ENCODE peak calls at places on chromosome 10, in six cellular contexts. D is psoas muscle, J is adrenal gland, H is GM06990, F is AG04450, C is breast epithelium. E is an unnamed sample.

GRCh38 chr10:28604567-28605536 is 71.9 kb downstream of the WAC start:
- DNase-seq in C (no peak), H (no peak), D (no peak), J (no peak), F (no peak), E (no peak)

GRCh38 chr10:35216303-35216905 is 89.8 kb downstream of the CREM start:
- DNase-seq in C (no peak), D (peak; percentile 38), H (no peak), F (no peak), J (peak; percentile 77), E (no peak)

GRCh38 chr10:35924726-35925125 is 282.6 kb upstream of the FZD8 start:
- DNase-seq in D (no peak), H (no peak), F (no peak), C (no peak), J (no peak), E (no peak)

GRCh38 chr10:80163741-80164341 is 31.3 kb downstream of the PLAC9 start:
- DNase-seq in C (no peak), H (no peak), J (no peak), D (peak; percentile 62), F (peak; percentile 36), E (no peak)

GRCh38 chr10:91335147-91335546 is 75.0 kb upstream of the HECTD2 start:
- DNase-seq in H (no peak), D (no peak), F (no peak), J (no peak), C (no peak), E (no peak)

GRCh38 chr10:812787-813186 is 118.7 kb downstream of the LARP4B start:
- DNase-seq in H (no peak), C (no peak), J (no peak), F (no peak), D (no peak), E (no peak)

GRCh38 chr10:121611431-121612159 is 13.4 kb upstream of the FGFR2 start:
- DNase-seq in J (no peak), H (no peak), F (no peak), D (no peak), C (no peak), E (no peak)

GRCh38 chr10:69831231-69831855 is 29.6 kb downstream of the COL13A1 start:
- DNase-seq in C (no peak), H (no peak), J (no peak), F (no peak), D (no peak), E (no peak)

GRCh38 chr10:131577178-131577555 is 265.6 kb upstream of the TCERG1L start:
- DNase-seq in C (no peak), F (no peak), J (no peak), H (no peak), D (no peak), E (peak; percentile 59)

GRCh38 chr10:63415635-63416244 is 50.0 kb downstream of the JMJD1C start:
- DNase-seq in C (no peak), J (no peak), D (no peak), H (no peak), F (no peak), E (no peak)

GRCh38 chr10:88482220-88482619 is 100.9 kb downstream of the RNLS start:
- DNase-seq in C (no peak), F (no peak), J (no peak), H (no peak), D (no peak), E (no peak)

GRCh38 chr10:133180915-133181639 is 21.1 kb downstream of the KNDC1 start:
- DNase-seq in J (no peak), F (no peak), H (no peak), D (no peak), C (no peak), E (no peak)

GRCh38 chr10:117260094-117260493 is 19.2 kb downstream of the SLC18A2 start:
- DNase-seq in D (no peak), J (no peak), F (no peak), C (no peak), H (no peak), E (no peak)

GRCh38 chr10:62007145-62007544 is 105.6 kb downstream of the ARID5B start:
- DNase-seq in F (no peak), C (no peak), J (no peak), D (no peak), H (no peak), E (no peak)

GRCh38 chr10:4391683-4392082 is 434.3 kb upstream of the AKR1E2 start:
- DNase-seq in C (no peak), J (no peak), F (no peak), H (no peak), D (peak; percentile 12), E (no peak)

GRCh38 chr10:14481752-14482151 is 151.0 kb upstream of the FRMD4A start:
- DNase-seq in D (no peak), H (no peak), C (no peak), J (no peak), F (no peak), E (no peak)

DNA sequence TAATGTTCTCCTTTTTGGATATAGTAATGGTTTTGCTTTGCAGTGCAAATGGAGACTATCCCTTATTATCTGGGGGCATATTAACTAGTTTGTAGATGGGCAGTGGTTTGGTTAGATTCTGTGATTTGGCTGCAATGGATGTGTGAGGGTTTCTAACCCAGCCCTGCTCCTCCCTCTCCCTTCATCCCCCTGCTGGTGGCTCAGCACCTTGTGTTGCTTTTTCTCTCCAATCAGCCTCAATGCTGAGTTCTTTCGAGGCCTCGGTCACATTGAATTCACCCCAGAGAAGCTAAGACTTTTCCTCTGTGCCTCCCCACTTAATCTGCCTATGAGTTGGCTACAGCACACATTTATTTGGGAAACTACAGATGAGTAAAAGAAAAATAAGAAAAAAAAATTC is 120.0 kb downstream of the MALRD1 start:
- DNase-seq in H (no peak), J (no peak), C (no peak), D (no peak), F (no peak), E (no peak)
- TF ChIP-seq CTCF in H (no peak), J (no peak), C (no peak), D (no peak), F (peak; percentile 59), E (no peak)

GRCh38 chr10:99297033-99297432 is 32.1 kb upstream of the CNNM1 start:
- DNase-seq in H (no peak), F (no peak), D (no peak), C (no peak), J (no peak), E (no peak)
- TF ChIP-seq CTCF in H (no peak), F (no peak), D (no peak), C (no peak), J (no peak), E (no peak)

GRCh38 chr10:79066460-79067240 is 2.1 kb upstream of the ZMIZ1 start:
- DNase-seq in C (no peak), J (no peak), H (no peak), D (no peak), F (no peak), E (no peak)
- TF ChIP-seq CTCF in C (no peak), J (no peak), H (peak; percentile 16), D (peak; percentile 23), F (peak; percentile 37), E (no peak)

GRCh38 chr10:54130394-54130793 is 670.6 kb downstream of the PCDH15 start:
- DNase-seq in H (no peak), J (no peak), F (no peak), C (no peak), D (no peak), E (no peak)

GRCh38 chr10:54131833-54132232 is 669.2 kb downstream of the PCDH15 start:
- DNase-seq in J (no peak), H (no peak), C (no peak), D (no peak), F (no peak), E (no peak)

GRCh38 chr10:54137396-54137795 is 663.6 kb downstream of the PCDH15 start:
- DNase-seq in C (no peak), F (no peak), D (no peak), H (no peak), J (no peak), E (no peak)

GRCh38 chr10:54133201-54133600 is 667.8 kb downstream of the PCDH15 start:
- DNase-seq in D (no peak), J (no peak), F (no peak), H (no peak), C (no peak), E (no peak)
- TF ChIP-seq CTCF in D (no peak), J (peak; percentile 48), F (no peak), H (no peak), C (no peak), E (peak; percentile 54)

DNA sequence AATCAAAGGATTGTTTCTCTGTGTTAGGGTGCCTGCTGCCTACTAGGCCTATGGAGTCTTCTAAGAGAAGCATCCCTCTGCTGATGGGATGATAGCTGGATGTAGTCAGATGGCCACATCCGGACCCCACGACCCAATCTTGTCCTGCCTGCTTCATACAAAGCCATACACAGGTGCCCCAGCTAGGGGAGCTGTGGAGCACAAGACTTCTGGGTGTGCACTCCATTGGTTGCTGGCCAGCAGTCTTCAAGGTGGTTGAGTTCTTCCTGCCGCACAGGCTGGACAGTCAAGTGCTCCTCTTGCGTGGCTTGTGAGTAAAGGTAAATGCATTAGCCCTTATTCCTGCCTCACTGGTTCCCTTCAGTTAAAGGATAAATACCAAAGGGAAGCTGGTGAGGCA is 120.2 kb downstream of the TEX36 start:
- DNase-seq in H (no peak), C (no peak), F (no peak), D (no peak), J (no peak), E (no peak)
- TF ChIP-seq CTCF in H (no peak), C (no peak), F (no peak), D (no peak), J (no peak), E (no peak)

GRCh38 chr10:71978476-71978875 is 14.3 kb downstream of the CHST3 start:
- DNase-seq in J (no peak), C (no peak), D (no peak), H (no peak), F (no peak), E (no peak)
- TF ChIP-seq CTCF in J (no peak), C (no peak), D (no peak), H (no peak), F (no peak), E (no peak)

GRCh38 chr10:74750848-74751274 is 75.5 kb upstream of the KAT6B start:
- DNase-seq in H (peak; percentile 21), D (no peak), F (no peak), J (no peak), C (no peak), E (no peak)
- TF ChIP-seq CTCF in H (peak; percentile 23), D (no peak), F (no peak), J (no peak), C (no peak), E (no peak)

GRCh38 chr10:19411119-19411518 is 362.5 kb downstream of the MALRD1 start:
- DNase-seq in D (no peak), J (no peak), F (no peak), C (no peak), H (no peak), E (no peak)
- TF ChIP-seq CTCF in D (no peak), J (no peak), F (peak; percentile 32), C (no peak), H (no peak), E (no peak)

GRCh38 chr10:93468532-93469213 is 13.5 kb downstream of the MYOF start:
- DNase-seq in J (peak; percentile 74), D (peak; percentile 20), H (no peak), C (no peak), F (peak; percentile 79), E (no peak)
- TF ChIP-seq CTCF in J (no peak), D (no peak), H (no peak), C (no peak), F (peak; percentile 30), E (no peak)